ENCODE peak calls at places on chromosome 19, in nine cellular contexts. D, G, K, N, M, I, R, T and W are unnamed samples.

GRCh38 chr19:32201661-32202060 is 143.7 kb upstream of the ZNF507 start:
- DNase-seq in N (no peak), D (no peak), G (no peak), T (no peak), R (no peak), I (peak; percentile 66), K (no peak), M (no peak), W (no peak)

GRCh38 chr19:48650974-48651681 is 5.1 kb upstream of the CA11 start:
- DNase-seq in D (no peak), I (no peak), N (no peak), G (no peak), M (no peak), K (no peak), T (no peak), R (no peak), W (no peak)

GRCh38 chr19:42010245-42011126 is 16.5 kb upstream of the ATP1A3 start:
- DNase-seq in G (no peak), K (no peak), M (no peak), N (no peak), I (no peak), R (no peak), D (no peak), T (no peak), W (no peak)

GRCh38 chr19:34178276-34178614 is 5.9 kb downstream of the LSM14A start:
- DNase-seq in G (no peak), N (no peak), K (no peak), M (no peak), T (no peak), R (no peak), D (no peak), I (peak; percentile 11), W (no peak)

GRCh38 chr19:1015782-1016646 is 4.9 kb downstream of the TMEM259 start:
- DNase-seq in N (no peak), M (no peak), I (no peak), G (no peak), K (no peak), R (no peak), D (no peak), T (no peak), W (no peak)

GRCh38 chr19:14198384-14199376 is 7.3 kb downstream of the ADGRL1 start:
- DNase-seq in T (no peak), I (no peak), K (no peak), D (peak; percentile 40), R (no peak), N (no peak), M (no peak), G (no peak), W (no peak)

GRCh38 chr19:35501684-35502083 is 11.4 kb upstream of the KRTDAP start:
- DNase-seq in K (no peak), G (no peak), I (no peak), R (no peak), N (no peak), D (no peak), M (no peak), T (no peak), W (no peak)

GRCh38 chr19:31261651-31262331 is 87.4 kb downstream of the TSHZ3 start:
- DNase-seq in D (no peak), T (no peak), K (no peak), N (no peak), I (no peak), G (no peak), M (no peak), R (no peak), W (no peak)

GRCh38 chr19:57406516-57407123 is 4.3 kb upstream of the ZNF17 start:
- DNase-seq in I (peak; percentile 69), D (peak; percentile 58), M (peak; percentile 70), R (peak; percentile 62), N (peak; percentile 51), T (peak; percentile 91), G (peak; percentile 79), K (peak; percentile 51), W (peak; percentile 51)

GRCh38 chr19:51697169-51697776 is 4.1 kb downstream of the SPACA6 start:
- DNase-seq in R (no peak), D (no peak), T (no peak), M (no peak), G (no peak), N (no peak), K (no peak), I (no peak), W (no peak)

GRCh38 chr19:40717325-40717879 is 490 bp downstream of the ITPKC start:
- DNase-seq in N (no peak), K (peak; percentile 56), I (no peak), R (no peak), G (peak; percentile 2), T (no peak), D (peak; percentile 13), M (no peak), W (no peak)

GRCh38 chr19:57210381-57210780 is 19.1 kb downstream of the ZNF264 start:
- DNase-seq in D (peak; percentile 65), I (no peak), K (no peak), M (no peak), T (no peak), R (no peak), N (no peak), G (no peak), W (no peak)

GRCh38 chr19:38989066-38989605 is 13.6 kb upstream of the FBXO17 start:
- DNase-seq in R (no peak), M (peak; percentile 77), T (peak; percentile 83), N (no peak), I (no peak), D (no peak), K (no peak), G (no peak), W (no peak)

GRCh38 chr19:6779204-6779603 is 6.7 kb downstream of the VAV1 start:
- DNase-seq in T (no peak), I (no peak), G (no peak), R (no peak), M (no peak), N (no peak), K (no peak), D (no peak), W (no peak)

GRCh38 chr19:44653977-44654784 is 10.5 kb downstream of the PVR start:
- DNase-seq in K (peak; percentile 89), T (peak; percentile 78), D (peak; percentile 62), M (peak; percentile 60), I (peak; percentile 80), G (peak; percentile 83), R (peak; percentile 33), N (no peak), W (peak; percentile 57)

GRCh38 chr19:8699908-8700307 is 1.3 kb upstream of the ACTL9 start:
- DNase-seq in M (no peak), R (no peak), N (no peak), K (no peak), D (no peak), I (no peak), T (no peak), G (no peak), W (no peak)

GRCh38 chr19:8515317-8515716 is 1.4 kb upstream of the ZNF414 start:
- DNase-seq in K (no peak), R (no peak), M (no peak), N (no peak), T (no peak), D (no peak), G (peak; percentile 72), I (peak; percentile 95), W (no peak)

GRCh38 chr19:33797821-33798633 is 1.4 kb downstream of the KCTD15 start:
- DNase-seq in N (no peak), G (peak; percentile 76), T (peak; percentile 77), I (no peak), R (no peak), D (no peak), M (peak; percentile 71), K (peak; percentile 63), W (peak; percentile 59)

GRCh38 chr19:55973982-55974381 is 12.6 kb upstream of the NLRP5 start:
- DNase-seq in G (no peak), K (no peak), D (no peak), N (no peak), I (no peak), M (no peak), R (no peak), T (no peak), W (no peak)